ENCODE peak calls at places on chromosomes 5 and 9, in six cellular contexts. Z, R, X, U, G and K are unnamed samples.

GRCh38 chr5:126016256-126016655 is 407.0 kb upstream of the GRAMD2B start:
- DNase-seq in R (no peak), G (no peak), U (no peak), Z (no peak), X (no peak), K (peak; percentile 7)

GRCh38 chr9:76643399-76644117 is 120.7 kb upstream of the PCA3 start:
- DNase-seq in R (no peak), G (peak; percentile 78), X (no peak), U (peak; percentile 19), Z (no peak), K (no peak)

GRCh38 chr9:36704148-36704547 is 131.5 kb downstream of the MELK start:
- DNase-seq in G (no peak), R (no peak), Z (no peak), U (no peak), X (no peak), K (no peak)

GRCh38 chr5:73483676-73484075 is 14.6 kb upstream of the BTF3 start:
- DNase-seq in R (peak; percentile 23), X (peak; percentile 58), G (no peak), Z (no peak), U (no peak), K (no peak)

GRCh38 chr5:5886812-5887486 is 464.5 kb downstream of the ICE1 start:
- DNase-seq in G (peak; percentile 67), U (no peak), X (peak; percentile 73), R (peak; percentile 62), Z (peak; percentile 87), K (no peak)

GRCh38 chr5:53167836-53168235 is 58.3 kb upstream of the MOCS2 start:
- DNase-seq in R (no peak), X (no peak), U (no peak), Z (no peak), G (no peak), K (peak; percentile 30)

GRCh38 chr9:76987594-76988200 is 31.8 kb upstream of the FOXB2 start:
- DNase-seq in Z (peak; percentile 69), U (no peak), X (peak; percentile 88), G (peak; percentile 57), R (peak; percentile 74), K (peak; percentile 65)

GRCh38 chr5:10106806-10107205 is 142.9 kb downstream of the ATPSCKMT start:
- DNase-seq in U (no peak), X (no peak), G (no peak), Z (no peak), R (no peak), K (peak; percentile 68)

GRCh38 chr9:93955356-93956182 is 414 bp upstream of the BARX1 start:
- DNase-seq in R (peak; percentile 82), U (no peak), X (peak; percentile 87), G (no peak), Z (no peak), K (peak; percentile 48)

GRCh38 chr5:24986326-24986725 is 341.5 kb upstream of the CDH10 start:
- DNase-seq in R (no peak), G (no peak), X (no peak), U (no peak), Z (no peak), K (no peak)

GRCh38 chr9:37251452-37251851 is 131.1 kb downstream of the ZCCHC7 start:
- DNase-seq in Z (no peak), G (no peak), X (peak; percentile 92), R (peak; percentile 96), U (no peak), K (no peak)

GRCh38 chr5:135489466-135490244 is 37.5 kb upstream of the TIFAB start:
- DNase-seq in R (peak; percentile 61), Z (no peak), U (no peak), G (no peak), X (peak; percentile 62), K (peak; percentile 19)

GRCh38 chr5:154557548-154557947 is 79.5 kb upstream of the HAND1 start:
- DNase-seq in G (no peak), U (no peak), X (no peak), Z (no peak), R (no peak), K (no peak)

GRCh38 chr9:26129216-26129615 is 451.0 kb upstream of the TUSC1 start:
- DNase-seq in X (no peak), U (no peak), G (no peak), R (no peak), Z (no peak), K (peak; percentile 72)

GRCh38 chr5:132501961-132502931 is 11.7 kb upstream of the IRF1 start:
- DNase-seq in X (no peak), U (no peak), R (no peak), G (no peak), Z (no peak), K (peak; percentile 56)

GRCh38 chr5:21142791-21143190 is 1154.8 kb upstream of the CDH18 start:
- DNase-seq in U (no peak), R (no peak), Z (no peak), X (no peak), G (no peak), K (no peak)

GRCh38 chr9:93263334-93264229 is 79.6 kb downstream of the WNK2 start:
- DNase-seq in U (no peak), X (no peak), G (no peak), Z (no peak), R (no peak), K (no peak)

GRCh38 chr9:121871431-121872025 is 220.1 kb downstream of the DAB2IP start:
- DNase-seq in R (no peak), Z (peak; percentile 40), G (no peak), X (no peak), U (no peak), K (peak; percentile 85)

GRCh38 chr9:128323192-128323730 is 622 bp downstream of the COQ4 start:
- DNase-seq in Z (no peak), U (no peak), G (no peak), X (no peak), R (no peak), K (peak; percentile 74)

GRCh38 chr5:2677689-2678088 is 73.8 kb downstream of the IRX2 start:
- DNase-seq in U (no peak), Z (no peak), G (no peak), X (no peak), R (no peak), K (no peak)
- H3F3A ChIP-seq in U (no peaks in the 10 kb centered on the region), Z (no peaks in the 10 kb centered on the region), G (no peaks in the 10 kb centered on the region), X (no peaks in the 10 kb centered on the region), R (no peaks in the 10 kb centered on the region), K (no peaks in the 10 kb centered on the region)

GRCh38 chr9:123176949-123177348 is 91.4 kb downstream of the STRBP start:
- DNase-seq in R (no peak), G (no peak), X (no peak), U (no peak), Z (no peak), K (no peak)

GRCh38 chr9:123174887-123175518 is 93.4 kb downstream of the STRBP start:
- DNase-seq in X (peak; percentile 91), Z (no peak), G (peak; percentile 73), R (no peak), U (no peak), K (no peak)

GRCh38 chr9:123174079-123174478 is 94.3 kb downstream of the STRBP start:
- DNase-seq in Z (no peak), G (no peak), U (no peak), R (no peak), X (no peak), K (no peak)

DNA sequence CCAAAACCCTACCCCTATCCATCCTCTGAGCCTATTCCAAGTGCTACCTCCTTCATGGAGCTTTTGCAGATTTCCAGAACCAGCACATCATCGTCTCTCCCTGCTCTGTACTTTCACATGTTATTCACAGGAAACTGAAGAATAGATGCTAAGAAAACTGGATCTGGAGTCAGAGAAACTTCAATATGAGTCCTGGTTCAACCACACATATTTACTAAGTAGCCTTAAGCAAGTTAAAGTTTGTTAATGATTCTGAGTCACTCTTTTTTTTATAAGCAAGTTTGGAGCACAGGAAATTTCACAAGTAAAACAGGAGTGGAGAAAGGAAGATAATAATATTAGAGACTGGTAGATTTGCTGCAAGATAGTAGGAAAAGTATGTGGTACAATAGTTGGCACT is 92.2 kb downstream of the STRBP start:
- DNase-seq in X (no peak), G (no peak), Z (peak; percentile 53), U (peak; percentile 43), R (no peak), K (peak; percentile 40)
- H3F3A ChIP-seq in X (peaks cover 6% of the 10 kb centered on the region), G (peaks cover 20% of the 10 kb centered on the region), Z (no peaks in the 10 kb centered on the region), U (no peaks in the 10 kb centered on the region), R (no peaks in the 10 kb centered on the region), K (no peaks in the 10 kb centered on the region)

GRCh38 chr5:157387683-157388093 is 72.3 kb upstream of the NIPAL4 start:
- DNase-seq in X (no peak), G (no peak), U (peak; percentile 35), R (no peak), Z (peak; percentile 96), K (peak; percentile 90)

GRCh38 chr5:157388148-157388547 is 71.9 kb upstream of the NIPAL4 start:
- DNase-seq in U (peak; percentile 34), G (no peak), Z (peak; percentile 42), R (no peak), X (no peak), K (peak; percentile 7)

GRCh38 chr5:157389103-157389502 is 70.9 kb upstream of the NIPAL4 start:
- DNase-seq in G (no peak), U (no peak), R (no peak), Z (no peak), X (no peak), K (no peak)

GRCh38 chr5:157384971-157385709 is 74.9 kb upstream of the NIPAL4 start:
- DNase-seq in X (peak; percentile 26), G (no peak), U (peak; percentile 91), R (no peak), Z (peak; percentile 98), K (peak; percentile 98)

DNA sequence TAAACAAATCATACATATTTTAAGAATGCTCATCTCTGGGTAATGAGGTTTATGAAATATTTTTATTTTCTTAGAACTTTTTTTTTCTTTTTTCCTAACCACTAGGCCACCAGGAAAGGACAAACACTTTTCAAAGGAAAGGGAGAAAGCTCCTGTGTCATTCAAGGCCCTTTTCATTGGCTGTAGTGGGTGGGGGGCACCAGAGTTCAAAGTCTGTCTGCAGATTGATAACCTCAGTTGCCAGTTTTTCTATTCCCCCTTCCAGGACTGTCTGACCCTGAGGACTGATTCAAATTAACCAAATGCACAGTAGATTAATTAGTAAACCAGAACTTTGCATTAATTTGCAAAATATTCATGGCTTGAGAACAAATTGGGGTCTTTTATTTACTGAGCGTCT is 72.8 kb upstream of the NIPAL4 start:
- DNase-seq in Z (no peak), R (no peak), G (no peak), U (no peak), X (no peak), K (no peak)
- H3F3A ChIP-seq in Z (peaks cover 21% of the 10 kb centered on the region), R (no peaks in the 10 kb centered on the region), G (no peaks in the 10 kb centered on the region), U (peaks cover 37% of the 10 kb centered on the region), X (no peaks in the 10 kb centered on the region), K (peaks cover 52% of the 10 kb centered on the region)

DNA sequence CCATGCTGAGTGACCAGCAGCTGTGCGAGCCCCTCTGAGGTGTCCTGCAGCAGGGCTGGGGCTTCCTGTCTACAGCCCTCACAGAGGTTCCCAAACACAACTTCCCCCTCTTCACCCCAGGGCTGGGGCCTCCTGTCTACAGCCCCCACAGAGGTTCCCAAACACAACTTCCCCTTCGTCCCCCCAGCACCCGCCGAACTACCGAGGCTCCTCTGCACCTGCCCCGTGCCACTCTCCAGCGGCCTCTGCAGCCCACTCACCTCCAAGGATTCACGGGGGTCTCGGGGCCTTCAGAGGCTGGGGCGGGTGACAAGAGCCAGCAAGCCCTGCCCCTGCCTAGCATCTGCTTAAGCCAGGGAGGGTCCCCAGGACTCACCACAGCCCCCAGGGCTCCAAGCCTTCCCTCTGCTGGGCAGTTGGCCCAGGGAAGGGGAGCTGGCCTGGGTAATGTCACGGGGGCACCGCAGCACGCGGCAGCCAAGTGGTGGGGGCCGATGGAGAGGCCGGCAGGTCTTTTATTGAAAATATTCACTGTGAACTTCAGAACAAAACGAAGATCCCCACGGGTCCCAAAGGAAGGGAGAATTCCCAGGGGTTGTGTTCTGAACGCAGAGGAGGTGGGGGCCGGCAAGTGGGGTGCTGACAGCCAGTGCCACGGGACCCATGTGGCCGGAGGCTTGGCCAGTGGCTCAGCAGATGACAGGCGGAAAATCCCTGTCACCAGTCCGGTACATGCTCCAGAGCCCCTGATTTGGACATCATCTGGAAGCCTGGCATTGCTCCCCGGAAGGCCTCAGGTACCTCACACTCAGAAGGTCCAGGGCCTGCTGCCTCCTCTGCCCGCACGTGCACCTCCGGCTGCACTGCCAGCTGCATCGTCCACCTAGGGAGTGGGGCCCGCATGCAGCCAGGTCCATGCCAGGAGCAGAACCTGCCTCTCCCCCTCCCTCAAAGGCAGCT is 125.3 kb downstream of the ADAMTS2 start:
- DNase-seq in G (no peak), X (no peak), U (no peak), R (no peak), Z (no peak), K (no peak)
- H3F3A ChIP-seq in G (no peaks in the 10 kb centered on the region), X (peaks cover 4% of the 10 kb centered on the region), U (no peaks in the 10 kb centered on the region), R (no peaks in the 10 kb centered on the region), Z (no peaks in the 10 kb centered on the region), K (peaks cover 7% of the 10 kb centered on the region)